ENCODE peak calls at places on chromosome 12, in nine cellular contexts. One of them, this sample, is unnamed. For H3K4me1, the result is how much of the 10 kb centered on the place peaks cover.

GRCh38 chr12:116171549-116171948 is 105.9 kb downstream of the MED13L start:
- DNase-seq in heart right ventricle: no peak
- DNase-seq in mesenchymal stem cell: peak
- DNase-seq in right lobe of liver: no peak
- DNase-seq in CD4-positive, alpha-beta memory T cell: no peak
- DNase-seq in A549: no peak
- DNase-seq in neuronal stem cell: no peak
- DNase-seq in MM.1S: no peak
- DNase-seq in GM23338: no peak
- DNase-seq in this sample: no peak

GRCh38 chr12:69880566-69880965 is 55.5 kb downstream of the MYRFL start:
- DNase-seq in heart right ventricle: no peak
- DNase-seq in mesenchymal stem cell: no peak
- DNase-seq in right lobe of liver: no peak
- DNase-seq in CD4-positive, alpha-beta memory T cell: no peak
- DNase-seq in A549: no peak
- DNase-seq in neuronal stem cell: no peak
- DNase-seq in MM.1S: no peak
- DNase-seq in GM23338: peak
- DNase-seq in this sample: no peak

GRCh38 chr12:110809149-110809548 is 37.6 kb upstream of the CCDC63 start:
- DNase-seq in heart right ventricle: no peak
- DNase-seq in mesenchymal stem cell: no peak
- DNase-seq in right lobe of liver: no peak
- DNase-seq in CD4-positive, alpha-beta memory T cell: no peak
- DNase-seq in A549: no peak
- DNase-seq in neuronal stem cell: no peak
- DNase-seq in MM.1S: no peak
- DNase-seq in GM23338: no peak
- DNase-seq in this sample: no peak

GRCh38 chr12:62655524-62656160 is 189.0 kb downstream of the MON2 start:
- DNase-seq in heart right ventricle: no peak
- DNase-seq in mesenchymal stem cell: no peak
- DNase-seq in right lobe of liver: no peak
- DNase-seq in CD4-positive, alpha-beta memory T cell: no peak
- DNase-seq in A549: no peak
- DNase-seq in neuronal stem cell: no peak
- DNase-seq in MM.1S: no peak
- DNase-seq in GM23338: peak
- DNase-seq in this sample: no peak

GRCh38 chr12:19382111-19382526 is 57.2 kb upstream of the AEBP2 start:
- DNase-seq in heart right ventricle: no peak
- DNase-seq in mesenchymal stem cell: peak
- DNase-seq in right lobe of liver: no peak
- DNase-seq in CD4-positive, alpha-beta memory T cell: no peak
- DNase-seq in A549: peak
- DNase-seq in neuronal stem cell: no peak
- DNase-seq in MM.1S: peak
- DNase-seq in GM23338: peak
- DNase-seq in this sample: no peak

GRCh38 chr12:70664463-70664862 is 27.2 kb upstream of the PTPRB start:
- DNase-seq in heart right ventricle: no peak
- DNase-seq in mesenchymal stem cell: no peak
- DNase-seq in right lobe of liver: no peak
- DNase-seq in CD4-positive, alpha-beta memory T cell: no peak
- DNase-seq in A549: no peak
- DNase-seq in neuronal stem cell: peak
- DNase-seq in MM.1S: no peak
- DNase-seq in GM23338: peak
- DNase-seq in this sample: no peak

GRCh38 chr12:120684523-120684932 is 2.4 kb upstream of the MLEC start:
- DNase-seq in heart right ventricle: no peak
- DNase-seq in mesenchymal stem cell: peak
- DNase-seq in right lobe of liver: no peak
- DNase-seq in CD4-positive, alpha-beta memory T cell: no peak
- DNase-seq in A549: no peak
- DNase-seq in neuronal stem cell: no peak
- DNase-seq in MM.1S: peak
- DNase-seq in GM23338: no peak
- DNase-seq in this sample: no peak

GRCh38 chr12:48924617-48925217 is 575 bp downstream of the FKBP11 start:
- DNase-seq in heart right ventricle: peak
- DNase-seq in mesenchymal stem cell: peak
- DNase-seq in right lobe of liver: peak
- DNase-seq in CD4-positive, alpha-beta memory T cell: peak
- DNase-seq in A549: peak
- DNase-seq in neuronal stem cell: no peak
- DNase-seq in MM.1S: peak
- DNase-seq in GM23338: peak
- DNase-seq in this sample: no peak

GRCh38 chr12:106631150-106631549 is 48.3 kb downstream of the RFX4 start:
- DNase-seq in heart right ventricle: no peak
- DNase-seq in mesenchymal stem cell: no peak
- DNase-seq in right lobe of liver: no peak
- DNase-seq in CD4-positive, alpha-beta memory T cell: no peak
- DNase-seq in A549: no peak
- DNase-seq in neuronal stem cell: no peak
- DNase-seq in MM.1S: no peak
- DNase-seq in GM23338: peak
- DNase-seq in this sample: peak

GRCh38 chr12:13973981-13974380 is 7.4 kb downstream of the GRIN2B start:
- DNase-seq in heart right ventricle: no peak
- DNase-seq in mesenchymal stem cell: no peak
- DNase-seq in right lobe of liver: no peak
- DNase-seq in CD4-positive, alpha-beta memory T cell: no peak
- DNase-seq in A549: no peak
- DNase-seq in neuronal stem cell: no peak
- DNase-seq in MM.1S: no peak
- DNase-seq in GM23338: no peak
- DNase-seq in this sample: no peak

GRCh38 chr12:120367924-120368788 is 808 bp downstream of the MSI1 start:
- DNase-seq in heart right ventricle: peak
- DNase-seq in mesenchymal stem cell: no peak
- DNase-seq in right lobe of liver: no peak
- DNase-seq in CD4-positive, alpha-beta memory T cell: no peak
- DNase-seq in A549: no peak
- DNase-seq in neuronal stem cell: no peak
- DNase-seq in MM.1S: no peak
- DNase-seq in GM23338: peak
- DNase-seq in this sample: no peak

GRCh38 chr12:49470986-49471385 is 67.8 kb upstream of the KCNH3 start:
- DNase-seq in heart right ventricle: no peak
- DNase-seq in mesenchymal stem cell: peak
- DNase-seq in right lobe of liver: no peak
- DNase-seq in CD4-positive, alpha-beta memory T cell: no peak
- DNase-seq in A549: no peak
- DNase-seq in neuronal stem cell: no peak
- DNase-seq in MM.1S: no peak
- DNase-seq in GM23338: no peak
- DNase-seq in this sample: no peak

GRCh38 chr12:53268009-53268636 is at the start of gene ESPL1:
- DNase-seq in heart right ventricle: peak
- DNase-seq in mesenchymal stem cell: peak
- DNase-seq in right lobe of liver: peak
- DNase-seq in CD4-positive, alpha-beta memory T cell: peak
- DNase-seq in A549: peak
- DNase-seq in neuronal stem cell: peak
- DNase-seq in MM.1S: peak
- DNase-seq in GM23338: peak
- DNase-seq in this sample: peak

GRCh38 chr12:98727196-98727595 is 82.1 kb downstream of the APAF1 start:
- DNase-seq in heart right ventricle: no peak
- DNase-seq in mesenchymal stem cell: no peak
- DNase-seq in right lobe of liver: no peak
- DNase-seq in CD4-positive, alpha-beta memory T cell: no peak
- DNase-seq in A549: no peak
- DNase-seq in neuronal stem cell: no peak
- DNase-seq in MM.1S: no peak
- DNase-seq in GM23338: no peak
- DNase-seq in this sample: no peak

DNA sequence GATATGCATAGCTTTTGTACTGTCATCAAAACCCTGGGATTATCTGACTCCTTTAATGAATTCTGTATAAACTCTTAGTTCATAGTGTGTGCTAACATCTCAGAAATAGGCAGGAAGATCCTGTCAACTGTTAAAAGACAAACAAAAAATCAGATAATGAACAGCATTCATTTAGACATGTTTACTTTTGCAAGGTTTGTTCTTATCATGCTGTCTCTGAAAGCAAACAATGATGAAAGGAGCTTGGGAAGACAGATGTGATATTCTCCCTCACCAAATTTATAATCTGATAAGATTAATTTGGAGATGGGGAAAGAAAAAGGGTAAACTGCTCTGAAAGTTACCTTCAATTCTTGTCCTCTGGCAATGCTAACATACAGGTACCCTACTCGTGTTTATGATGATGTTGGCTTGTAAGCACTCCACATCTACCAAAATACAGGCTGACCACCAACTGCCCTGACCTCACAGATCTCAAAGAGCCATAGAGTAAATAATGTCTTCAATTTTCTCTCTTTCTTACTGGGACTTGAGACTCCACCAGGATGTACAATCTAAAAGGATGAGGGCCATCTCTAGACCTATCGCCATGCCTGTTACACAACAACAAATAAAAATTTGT is 233.8 kb downstream of the SSPN start:
- DNase-seq in heart right ventricle: no peak
- DNase-seq in mesenchymal stem cell: no peak
- DNase-seq in right lobe of liver: no peak
- DNase-seq in CD4-positive, alpha-beta memory T cell: no peak
- DNase-seq in A549: no peak
- DNase-seq in neuronal stem cell: no peak
- DNase-seq in MM.1S: no peak
- DNase-seq in GM23338: no peak
- DNase-seq in this sample: no peak
- H3K4me1 ChIP-seq in heart right ventricle: under half
- H3K4me1 ChIP-seq in mesenchymal stem cell: under half
- H3K4me1 ChIP-seq in right lobe of liver: under half
- H3K4me1 ChIP-seq in CD4-positive, alpha-beta memory T cell: under half
- H3K4me1 ChIP-seq in A549: under half
- H3K4me1 ChIP-seq in neuronal stem cell: under half
- H3K4me1 ChIP-seq in MM.1S: under half
- H3K4me1 ChIP-seq in GM23338: under half
- H3K4me1 ChIP-seq in this sample: under half

GRCh38 chr12:132444957-132445883 is 44.7 kb upstream of the FBRSL1 start:
- DNase-seq in heart right ventricle: no peak
- DNase-seq in mesenchymal stem cell: no peak
- DNase-seq in right lobe of liver: peak
- DNase-seq in CD4-positive, alpha-beta memory T cell: peak
- DNase-seq in A549: no peak
- DNase-seq in neuronal stem cell: no peak
- DNase-seq in MM.1S: no peak
- DNase-seq in GM23338: peak
- DNase-seq in this sample: no peak
- H3K4me3 ChIP-seq in heart right ventricle: no peak
- H3K4me3 ChIP-seq in mesenchymal stem cell: peak
- H3K4me3 ChIP-seq in right lobe of liver: no peak
- H3K4me3 ChIP-seq in CD4-positive, alpha-beta memory T cell: peak
- H3K4me3 ChIP-seq in A549: peak
- H3K4me3 ChIP-seq in neuronal stem cell: peak
- H3K4me3 ChIP-seq in MM.1S: no peak
- H3K4me3 ChIP-seq in GM23338: peak
- H3K4me3 ChIP-seq in this sample: peak

GRCh38 chr12:122319312-122319638 is 53.0 kb upstream of the VPS33A start:
- DNase-seq in heart right ventricle: no peak
- DNase-seq in mesenchymal stem cell: no peak
- DNase-seq in right lobe of liver: no peak
- DNase-seq in CD4-positive, alpha-beta memory T cell: no peak
- DNase-seq in A549: no peak
- DNase-seq in neuronal stem cell: no peak
- DNase-seq in MM.1S: no peak
- DNase-seq in GM23338: no peak
- DNase-seq in this sample: no peak
- H3K27ac ChIP-seq in heart right ventricle: peak
- H3K27ac ChIP-seq in mesenchymal stem cell: no peak
- H3K27ac ChIP-seq in right lobe of liver: no peak
- H3K27ac ChIP-seq in CD4-positive, alpha-beta memory T cell: no peak
- H3K27ac ChIP-seq in A549: no peak
- H3K27ac ChIP-seq in neuronal stem cell: no peak
- H3K27ac ChIP-seq in MM.1S: no peak
- H3K27ac ChIP-seq in GM23338: no peak
- H3K27ac ChIP-seq in this sample: no peak

GRCh38 chr12:57254506-57255280 is 3.7 kb upstream of the STAC3 start:
- DNase-seq in heart right ventricle: no peak
- DNase-seq in mesenchymal stem cell: no peak
- DNase-seq in right lobe of liver: no peak
- DNase-seq in CD4-positive, alpha-beta memory T cell: no peak
- DNase-seq in A549: no peak
- DNase-seq in neuronal stem cell: no peak
- DNase-seq in MM.1S: no peak
- DNase-seq in GM23338: peak
- DNase-seq in this sample: no peak
- H3K4me1 ChIP-seq in heart right ventricle: under half
- H3K4me1 ChIP-seq in mesenchymal stem cell: under half
- H3K4me1 ChIP-seq in right lobe of liver: under half
- H3K4me1 ChIP-seq in CD4-positive, alpha-beta memory T cell: under half
- H3K4me1 ChIP-seq in A549: under half
- H3K4me1 ChIP-seq in neuronal stem cell: under half
- H3K4me1 ChIP-seq in MM.1S: under half
- H3K4me1 ChIP-seq in GM23338: under half
- H3K4me1 ChIP-seq in this sample: under half

This sample was measured in iPS DF 6.9.